ENCODE peak calls at places on chromosomes 16 and 17, in six cellular contexts. G, D, T, I, F and Q are unnamed samples.

GRCh38 chr16:81004646-81005353 is 1.9 kb downstream of the CMC2 start:
- DNase-seq in G (peak; percentile 78), D (no peak), T (peak; percentile 95), I (peak; percentile 76), F (peak; percentile 82), Q (peak; percentile 62)

GRCh38 chr16:30903596-30903995 is 7.2 kb downstream of the CTF1 start:
- DNase-seq in G (peak; percentile 38), D (no peak), T (no peak), I (peak; percentile 61), F (peak; percentile 41), Q (no peak)

GRCh38 chr17:1054656-1055055 is 57.7 kb downstream of the TIMM22 start:
- DNase-seq in G (no peak), D (peak; percentile 12), T (no peak), I (no peak), F (no peak), Q (no peak)

GRCh38 chr16:81488687-81489411 is 44.2 kb downstream of the CMIP start:
- DNase-seq in G (no peak), D (no peak), T (no peak), I (no peak), F (no peak), Q (no peak)

GRCh38 chr17:81025756-81026155 is 9.2 kb upstream of the BAIAP2 start:
- DNase-seq in G (no peak), D (no peak), T (peak; percentile 23), I (no peak), F (no peak), Q (no peak)

GRCh38 chr16:21565816-21566669 is 33.3 kb upstream of the METTL9 start:
- DNase-seq in G (peak; percentile 28), D (no peak), T (no peak), I (no peak), F (no peak), Q (no peak)

GRCh38 chr16:57372372-57373116 is at the start of gene CX3CL1:
- DNase-seq in G (no peak), D (peak; percentile 82), T (no peak), I (peak; percentile 50), F (no peak), Q (peak; percentile 28)

GRCh38 chr17:82301916-82302497 is 15.4 kb downstream of the CD7 start:
- DNase-seq in G (no peak), D (no peak), T (no peak), I (no peak), F (no peak), Q (no peak)

GRCh38 chr16:50396770-50397525 is 28.2 kb upstream of the BRD7 start:
- DNase-seq in G (no peak), D (no peak), T (peak; percentile 98), I (no peak), F (peak; percentile 36), Q (peak; percentile 62)

GRCh38 chr17:20097362-20097761 is 88.2 kb downstream of the SPECC1 start:
- DNase-seq in G (no peak), D (no peak), T (peak; percentile 16), I (no peak), F (no peak), Q (no peak)

GRCh38 chr17:78013683-78014467 is 55.4 kb downstream of the TNRC6C start:
- DNase-seq in G (peak; percentile 79), D (no peak), T (peak; percentile 88), I (peak; percentile 89), F (peak; percentile 87), Q (peak; percentile 65)

GRCh38 chr17:50626037-50626574 is 8.6 kb upstream of the ABCC3 start:
- DNase-seq in G (peak; percentile 76), D (peak; percentile 82), T (peak; percentile 84), I (peak; percentile 85), F (peak; percentile 81), Q (peak; percentile 51)

GRCh38 chr17:76063880-76064546 is 8.3 kb downstream of the SRP68 start:
- DNase-seq in G (no peak), D (no peak), T (no peak), I (no peak), F (no peak), Q (no peak)

GRCh38 chr16:1288813-1289479 is 20.5 kb upstream of the UBE2I start:
- DNase-seq in G (peak; percentile 21), D (no peak), T (no peak), I (no peak), F (no peak), Q (no peak)

GRCh38 chr16:10262377-10263132 is 80.3 kb upstream of the GRIN2A start:
- DNase-seq in G (no peak), D (no peak), T (no peak), I (no peak), F (no peak), Q (no peak)

GRCh38 chr17:44911133-44912001 is 3.9 kb downstream of the GFAP start:
- DNase-seq in G (peak; percentile 56), D (peak; percentile 80), T (peak; percentile 77), I (peak; percentile 48), F (peak; percentile 53), Q (peak; percentile 35)

GRCh38 chr16:278863-279366 is 1.5 kb upstream of the ARHGDIG start:
- DNase-seq in G (peak; percentile 49), D (no peak), T (no peak), I (peak; percentile 55), F (peak; percentile 21), Q (peak; percentile 27)

GRCh38 chr16:25729188-25729587 is 37.4 kb downstream of the HS3ST4 start:
- DNase-seq in G (no peak), D (no peak), T (no peak), I (no peak), F (no peak), Q (no peak)

GRCh38 chr17:2695243-2695960 is 16.2 kb downstream of the CLUH start:
- DNase-seq in G (no peak), D (peak; percentile 58), T (no peak), I (no peak), F (no peak), Q (no peak)

GRCh38 chr17:3801043-3801746 is at the start of gene ITGAE:
- DNase-seq in G (no peak), D (no peak), T (no peak), I (no peak), F (no peak), Q (no peak)
- H3K4me3 ChIP-seq in G (no peak within 1 kb of the TSS), D (no peak within 1 kb of the TSS), T (no peak within 1 kb of the TSS), I (no peak within 1 kb of the TSS), F (no peak within 1 kb of the TSS), Q (no peak within 1 kb of the TSS)

GRCh38 chr17:74328487-74328886 is 2.5 kb downstream of the KIF19 start:
- DNase-seq in G (no peak), D (no peak), T (no peak), I (no peak), F (no peak), Q (no peak)

GRCh38 chr17:74324521-74324920 is 1.5 kb upstream of the KIF19 start:
- DNase-seq in G (no peak), D (no peak), T (no peak), I (no peak), F (no peak), Q (no peak)

GRCh38 chr17:74325743-74326379 is at the start of gene KIF19:
- DNase-seq in G (no peak), D (peak; percentile 81), T (peak; percentile 2), I (no peak), F (no peak), Q (no peak)

GRCh38 chr17:74325376-74325742 is 667 bp upstream of the KIF19 start:
- DNase-seq in G (no peak), D (no peak), T (no peak), I (no peak), F (no peak), Q (no peak)

DNA sequence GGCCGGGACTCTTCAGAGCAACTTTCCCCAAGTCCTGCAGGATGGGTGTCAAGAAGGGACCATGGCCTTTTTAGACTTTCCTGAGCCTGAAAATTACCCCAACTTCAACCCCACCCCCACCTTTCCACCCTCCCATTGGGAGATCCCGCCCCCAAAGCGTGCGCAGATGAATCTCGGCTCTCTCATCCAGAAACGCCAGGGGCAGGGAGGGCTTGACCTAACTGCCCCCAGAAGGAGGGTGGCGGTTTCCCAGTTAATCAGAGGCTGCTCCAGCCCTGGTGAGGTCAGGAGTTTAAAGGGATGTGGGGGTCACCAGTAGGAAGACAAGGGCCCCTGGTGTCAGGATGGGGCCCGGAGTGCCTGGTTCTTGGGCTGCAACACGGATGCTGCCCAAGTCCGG is 480 bp downstream of the KIF19 start:
- DNase-seq in G (no peak), D (no peak), T (no peak), I (no peak), F (no peak), Q (no peak)
- H3K4me3 ChIP-seq in G (no peak overlapping the region), D (peak overlapping the region; percentile 53), T (no peak overlapping the region), I (no peak overlapping the region), F (no peak overlapping the region), Q (no peak overlapping the region)

GRCh38 chr17:39687101-39687545 is 734 bp downstream of the PGAP3 start:
- DNase-seq in G (no peak), D (peak; percentile 19), T (peak; percentile 74), I (no peak), F (no peak), Q (no peak)
- H3K4me3 ChIP-seq in G (peak overlapping the region; percentile 89), D (peak overlapping the region; percentile 88), T (no peak overlapping the region), I (peak overlapping the region; percentile 80), F (peak overlapping the region; percentile 70), Q (no peak overlapping the region)

DNA sequence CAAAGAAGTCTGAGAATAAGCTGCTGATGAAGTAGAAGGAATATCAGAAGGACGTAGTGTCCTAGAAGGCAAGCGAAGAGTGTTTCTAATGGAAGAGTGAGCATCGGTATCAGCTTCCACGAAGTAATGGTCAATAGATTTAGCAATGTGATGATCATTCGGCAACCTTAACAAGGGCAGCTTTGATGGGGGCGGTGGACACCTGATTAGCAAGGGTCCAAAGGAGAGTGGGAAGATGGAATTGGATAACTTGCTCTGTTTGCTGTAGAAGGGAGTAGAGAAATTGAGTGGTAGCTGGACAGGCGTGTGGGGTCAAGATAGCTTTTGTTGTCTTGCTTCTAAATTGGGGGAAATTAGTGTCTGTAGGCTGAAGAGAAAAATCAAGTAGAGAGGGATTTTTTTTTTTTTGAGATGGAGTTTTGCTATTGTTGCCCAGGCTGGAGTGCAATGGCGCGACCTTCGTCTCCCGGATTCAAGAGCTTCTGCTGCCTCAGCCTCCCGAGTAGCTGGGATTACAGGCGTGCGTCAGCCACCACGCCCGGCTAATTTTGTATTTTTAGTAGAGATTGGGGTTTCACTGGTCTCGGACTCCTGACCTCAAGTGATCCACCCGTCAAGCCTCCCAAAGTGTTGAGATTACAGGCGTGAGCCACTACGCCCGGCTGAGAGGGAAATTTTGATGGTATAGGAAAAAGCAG is 13.9 kb upstream of the HES7 start:
- DNase-seq in G (no peak), D (no peak), T (no peak), I (no peak), F (no peak), Q (no peak)
- H3K4me3 ChIP-seq in G (peak overlapping the region; percentile 70), D (peak overlapping the region; percentile 2), T (no peak overlapping the region), I (peak overlapping the region; percentile 39), F (peak overlapping the region; percentile 34), Q (peak overlapping the region; percentile 47)